ENCODE peak calls at places on chromosomes 2 and 18, in six cellular contexts. C, N, Z, G, H and O are unnamed samples. For H3K36me3, the result is how much of the 10 kb centered on the place peaks cover.

GRCh38 chr2:43269706-43270105 is 43.3 kb upstream of the ZFP36L2 start:
- DNase-seq in C (peak), N (no peak), Z (no peak), G (no peak), H (peak), O (no peak)

GRCh38 chr2:200188851-200189250 is 117.6 kb upstream of the SPATS2L start:
- DNase-seq in C (no peak), N (no peak), Z (no peak), G (no peak), H (no peak), O (no peak)

GRCh38 chr18:77815666-77816338 is 566.2 kb downstream of the GALR1 start:
- DNase-seq in C (no peak), N (no peak), Z (no peak), G (no peak), H (no peak), O (no peak)

GRCh38 chr2:28547223-28547860 is 51.5 kb downstream of the PLB1 start:
- DNase-seq in C (no peak), N (no peak), Z (no peak), G (no peak), H (no peak), O (no peak)

GRCh38 chr2:15927546-15928218 is 12.7 kb upstream of the MYCN start:
- DNase-seq in C (no peak), N (no peak), Z (no peak), G (no peak), H (no peak), O (no peak)

GRCh38 chr2:196739031-196739430 is 60.5 kb downstream of the GTF3C3 start:
- DNase-seq in C (no peak), N (no peak), Z (no peak), G (no peak), H (no peak), O (no peak)

GRCh38 chr2:383173-383572 is 95.3 kb upstream of the ALKAL2 start:
- DNase-seq in C (no peak), N (no peak), Z (no peak), G (no peak), H (no peak), O (peak)

GRCh38 chr18:24868331-24868730 is 407.9 kb downstream of the HRH4 start:
- DNase-seq in C (no peak), N (no peak), Z (no peak), G (no peak), H (peak), O (no peak)

GRCh38 chr2:130252880-130253645 is 54.8 kb upstream of the TUBA3E start:
- DNase-seq in C (no peak), N (no peak), Z (no peak), G (no peak), H (peak), O (no peak)

GRCh38 chr2:174023591-174024523 is 58.7 kb upstream of the SP3 start:
- DNase-seq in C (peak), N (peak), Z (peak), G (no peak), H (peak), O (no peak)

GRCh38 chr18:75678662-75679061 is 251.2 kb upstream of the SMIM21 start:
- DNase-seq in C (no peak), N (no peak), Z (no peak), G (no peak), H (peak), O (no peak)

GRCh38 chr18:79819951-79820351 is 22.2 kb downstream of the KCNG2 start:
- DNase-seq in C (peak), N (no peak), Z (peak), G (no peak), H (no peak), O (no peak)

GRCh38 chr2:107411267-107411666 is 415.4 kb upstream of the RGPD4 start:
- DNase-seq in C (no peak), N (no peak), Z (no peak), G (no peak), H (no peak), O (no peak)

GRCh38 chr2:41334159-41334558 is 713.7 kb upstream of the PKDCC start:
- DNase-seq in C (no peak), N (no peak), Z (no peak), G (no peak), H (no peak), O (no peak)

GRCh38 chr2:148238561-148238960 is 217.7 kb downstream of the MBD5 start:
- DNase-seq in C (no peak), N (no peak), Z (no peak), G (no peak), H (no peak), O (no peak)

GRCh38 chr2:164542584-164543021 is 78.7 kb downstream of the GRB14 start:
- DNase-seq in C (no peak), N (no peak), Z (no peak), G (no peak), H (peak), O (no peak)

GRCh38 chr18:80250740-80251364 is 3.5 kb upstream of the PARD6G start:
- DNase-seq in C (no peak), N (no peak), Z (no peak), G (no peak), H (no peak), O (no peak)

GRCh38 chr2:10931710-10932255 is 20.0 kb downstream of the KCNF1 start:
- DNase-seq in C (no peak), N (no peak), Z (peak), G (no peak), H (peak), O (no peak)

GRCh38 chr18:70135604-70136003 is 69.9 kb downstream of the RTTN start:
- DNase-seq in C (no peak), N (no peak), Z (no peak), G (no peak), H (no peak), O (no peak)

GRCh38 chr2:182038579-182038978 is 52.9 kb downstream of the PPP1R1C start:
- DNase-seq in C (no peak), N (no peak), Z (no peak), G (no peak), H (peak), O (no peak)

GRCh38 chr2:154402138-154402714 is 296.3 kb upstream of the KCNJ3 start:
- DNase-seq in C (no peak), N (no peak), Z (no peak), G (no peak), H (peak), O (no peak)

GRCh38 chr2:212903413-212903812 is 248.0 kb downstream of the IKZF2 start:
- DNase-seq in C (no peak), N (no peak), Z (no peak), G (no peak), H (no peak), O (no peak)

GRCh38 chr2:57962861-57963260 is 83.7 kb upstream of the VRK2 start:
- DNase-seq in C (no peak), N (no peak), Z (no peak), G (no peak), H (no peak), O (no peak)

GRCh38 chr2:28366496-28367282 is 26.0 kb upstream of the FOSL2 start:
- DNase-seq in C (peak), N (no peak), Z (peak), G (no peak), H (peak), O (no peak)

GRCh38 chr2:124658373-124658772 is 633.3 kb downstream of the CNTNAP5 start:
- DNase-seq in C (no peak), N (no peak), Z (no peak), G (no peak), H (no peak), O (no peak)

GRCh38 chr2:67641709-67642397 is 244.7 kb downstream of the ETAA1 start:
- DNase-seq in C (no peak), N (no peak), Z (no peak), G (no peak), H (peak), O (no peak)

GRCh38 chr2:46269545-46270273 is 27.5 kb upstream of the EPAS1 start:
- DNase-seq in C (peak), N (no peak), Z (no peak), G (no peak), H (no peak), O (no peak)

GRCh38 chr2:120140866-120141265 is 82.3 kb downstream of the TMEM185B start:
- DNase-seq in C (no peak), N (no peak), Z (no peak), G (no peak), H (no peak), O (no peak)

GRCh38 chr18:80105369-80106167 is 3.5 kb upstream of the ADNP2 start:
- DNase-seq in C (no peak), N (no peak), Z (no peak), G (no peak), H (no peak), O (no peak)

GRCh38 chr2:204860249-204860648 is 315.0 kb downstream of the PARD3B start:
- DNase-seq in C (no peak), N (no peak), Z (no peak), G (no peak), H (peak), O (no peak)

GRCh38 chr2:237096911-237097310 is 11.2 kb downstream of the COPS8 start:
- DNase-seq in C (no peak), N (no peak), Z (no peak), G (no peak), H (peak), O (no peak)
- H3K36me3 ChIP-seq in C (under half), N (half or more), Z (half or more), G (half or more), H (under half), O (under half)

GRCh38 chr2:9623151-9623550 is 7.6 kb downstream of the YWHAQ start:
- DNase-seq in C (no peak), N (no peak), Z (no peak), G (no peak), H (no peak), O (no peak)
- H3K36me3 ChIP-seq in C (under half), N (under half), Z (under half), G (under half), H (under half), O (under half)

GRCh38 chr2:218518876-218519275 is 49.3 kb downstream of the USP37 start:
- DNase-seq in C (no peak), N (no peak), Z (no peak), G (no peak), H (no peak), O (no peak)

DNA sequence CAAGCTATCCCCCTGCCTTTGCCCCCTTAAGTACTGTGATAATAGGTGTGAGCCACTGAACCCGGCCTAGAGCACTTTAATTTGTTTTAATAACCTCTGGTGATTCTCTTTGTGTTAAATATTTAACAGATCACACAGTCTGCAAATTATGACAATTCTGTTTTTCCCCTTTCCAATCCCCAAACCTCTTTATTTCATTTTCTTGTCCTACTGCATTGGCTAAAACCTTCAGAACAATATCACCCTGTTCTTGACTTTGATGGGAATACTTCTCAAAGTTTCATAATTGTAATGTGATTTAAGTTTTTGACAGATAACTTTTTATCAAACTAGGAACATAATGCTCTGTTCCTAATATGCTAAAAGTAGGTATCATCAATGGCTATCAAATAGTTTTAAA is 44.5 kb downstream of the USP37 start:
- DNase-seq in C (no peak), N (no peak), Z (no peak), G (no peak), H (no peak), O (no peak)
- H3K36me3 ChIP-seq in C (under half), N (half or more), Z (under half), G (half or more), H (under half), O (under half)

GRCh38 chr2:85549095-85549494 is 10.1 kb downstream of the MAT2A start:
- DNase-seq in C (no peak), N (no peak), Z (no peak), G (no peak), H (no peak), O (no peak)

GRCh38 chr2:85549826-85550225 is 10.9 kb downstream of the MAT2A start:
- DNase-seq in C (no peak), N (no peak), Z (no peak), G (no peak), H (peak), O (no peak)

GRCh38 chr2:85551698-85552678 is 9.3 kb downstream of the GGCX start:
- DNase-seq in C (peak), N (peak), Z (peak), G (peak), H (peak), O (no peak)

GRCh38 chr2:85548608-85548900 is 9.6 kb downstream of the MAT2A start:
- DNase-seq in C (no peak), N (no peak), Z (no peak), G (no peak), H (no peak), O (no peak)

GRCh38 chr2:85550476-85550875 is 10.8 kb downstream of the GGCX start:
- DNase-seq in C (no peak), N (no peak), Z (no peak), G (no peak), H (no peak), O (no peak)
- H3K36me3 ChIP-seq in C (under half), N (half or more), Z (half or more), G (half or more), H (under half), O (under half)

GRCh38 chr2:222931659-222932058 is 70.8 kb downstream of the ACSL3 start:
- DNase-seq in C (no peak), N (no peak), Z (no peak), G (no peak), H (no peak), O (no peak)

GRCh38 chr2:222926915-222927314 is 66.1 kb downstream of the ACSL3 start:
- DNase-seq in C (no peak), N (no peak), Z (no peak), G (no peak), H (no peak), O (no peak)

GRCh38 chr2:222927600-222927999 is 66.8 kb downstream of the ACSL3 start:
- DNase-seq in C (no peak), N (no peak), Z (no peak), G (no peak), H (no peak), O (no peak)

GRCh38 chr2:222930862-222931261 is 70.0 kb downstream of the ACSL3 start:
- DNase-seq in C (no peak), N (no peak), Z (no peak), G (no peak), H (no peak), O (no peak)

GRCh38 chr2:222928335-222928734 is 67.5 kb downstream of the ACSL3 start:
- DNase-seq in C (no peak), N (no peak), Z (no peak), G (no peak), H (no peak), O (no peak)
- H3K36me3 ChIP-seq in C (under half), N (half or more), Z (under half), G (half or more), H (under half), O (under half)

GRCh38 chr18:12345491-12346239 is 31.4 kb downstream of the AFG3L2 start:
- DNase-seq in C (no peak), N (no peak), Z (no peak), G (no peak), H (no peak), O (no peak)

GRCh38 chr18:12347895-12348294 is 29.1 kb downstream of the AFG3L2 start:
- DNase-seq in C (no peak), N (no peak), Z (no peak), G (no peak), H (no peak), O (no peak)

GRCh38 chr18:12338382-12338781 is 30.3 kb downstream of the TUBB6 start:
- DNase-seq in C (no peak), N (no peak), Z (no peak), G (no peak), H (no peak), O (no peak)

GRCh38 chr18:12346240-12346565 is 30.8 kb downstream of the AFG3L2 start:
- DNase-seq in C (no peak), N (no peak), Z (no peak), G (no peak), H (no peak), O (no peak)

GRCh38 chr18:12342661-12343060 is 34.4 kb downstream of the AFG3L2 start:
- DNase-seq in C (no peak), N (no peak), Z (no peak), G (no peak), H (no peak), O (no peak)
- H3K36me3 ChIP-seq in C (under half), N (half or more), Z (half or more), G (half or more), H (under half), O (under half)

DNA sequence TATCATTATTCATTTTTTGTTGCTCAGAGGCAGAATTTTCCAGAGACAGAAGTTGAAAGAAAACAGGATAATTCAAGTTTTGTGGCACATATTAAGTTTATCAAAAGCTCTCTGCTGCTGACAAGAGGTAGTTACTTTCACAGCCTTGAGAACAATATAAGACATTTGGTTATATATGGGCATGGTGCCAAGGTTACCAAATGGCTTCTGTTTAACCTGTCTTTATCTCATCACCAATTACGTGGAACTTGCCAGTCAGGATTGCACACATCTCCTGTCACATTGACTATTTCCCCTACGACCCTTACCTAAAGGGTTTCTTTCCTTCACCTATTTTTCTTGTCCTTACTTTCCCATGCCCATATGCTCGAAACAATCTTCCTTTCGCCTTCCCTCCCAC is 35.9 kb downstream of the KLF7 start:
- DNase-seq in C (no peak), N (no peak), Z (no peak), G (no peak), H (no peak), O (no peak)
- H3K36me3 ChIP-seq in C (under half), N (under half), Z (under half), G (under half), H (under half), O (under half)

DNA sequence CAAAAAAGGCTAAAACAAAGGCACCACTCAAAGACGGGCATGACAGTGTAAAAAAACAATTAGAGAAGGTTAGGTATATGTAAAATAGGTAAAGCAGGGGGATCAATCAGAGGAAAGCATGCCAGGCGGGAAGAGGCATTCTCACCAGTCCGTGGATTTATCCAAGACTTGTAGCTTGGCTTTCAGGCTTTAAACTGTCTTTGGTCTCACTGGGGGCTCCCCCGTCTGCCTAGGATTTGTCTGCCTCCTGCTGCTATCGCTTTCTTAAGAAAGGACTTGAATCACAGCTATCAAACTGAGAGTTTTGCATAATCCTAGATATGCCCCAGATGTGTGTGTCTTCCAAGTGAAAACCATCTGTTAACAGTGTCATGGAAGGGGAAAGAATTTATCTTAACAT is 11.1 kb upstream of the GORASP2 start:
- DNase-seq in C (no peak), N (no peak), Z (no peak), G (no peak), H (no peak), O (no peak)
- H3K36me3 ChIP-seq in C (under half), N (under half), Z (under half), G (under half), H (under half), O (under half)

GRCh38 chr2:127288274-127288673 is 5.7 kb downstream of the ERCC3 start:
- DNase-seq in C (no peak), N (no peak), Z (no peak), G (no peak), H (no peak), O (no peak)
- H3K36me3 ChIP-seq in C (half or more), N (half or more), Z (half or more), G (half or more), H (under half), O (half or more)

GRCh38 chr2:121486191-121486590 is 44.5 kb upstream of the RNU4ATAC start:
- DNase-seq in C (no peak), N (no peak), Z (no peak), G (no peak), H (no peak), O (no peak)

GRCh38 chr2:121480826-121481225 is 49.9 kb upstream of the RNU4ATAC start:
- DNase-seq in C (peak), N (no peak), Z (no peak), G (no peak), H (peak), O (no peak)

GRCh38 chr2:121485039-121485438 is 45.6 kb upstream of the RNU4ATAC start:
- DNase-seq in C (no peak), N (no peak), Z (no peak), G (peak), H (no peak), O (no peak)

GRCh38 chr2:121479882-121480522 is 50.7 kb upstream of the RNU4ATAC start:
- DNase-seq in C (no peak), N (no peak), Z (no peak), G (no peak), H (peak), O (no peak)

GRCh38 chr2:121483021-121483420 is 47.7 kb upstream of the RNU4ATAC start:
- DNase-seq in C (no peak), N (no peak), Z (no peak), G (no peak), H (no peak), O (no peak)
- H3K36me3 ChIP-seq in C (under half), N (under half), Z (under half), G (under half), H (under half), O (under half)